ENCODE peak calls at places on chromosome 17, in eight cellular contexts. D is CD8-positive, alpha-beta T cell; U is heart left ventricle; L is mesothelial cell of epicardium; B is WTC11; K is RWPE2; S is progenitor cell of endocrine pancreas; F is DND-41. Q is an unnamed sample.
A peak's percentile ranks its signal among the peaks of the same experiment; 100 is the strongest.

GRCh38 chr17:80795090-80795609 is 196.5 kb upstream of the CHMP6 start:
- DNase-seq in D (no peak), U (no peak), L (no peak), B (no peak), K (no peak), S (no peak), F (no peak), Q (no peak)

GRCh38 chr17:32261521-32261792 is 4.2 kb upstream of the RHBDL3 start:
- DNase-seq in D (no peak), U (no peak), L (no peak), B (no peak), K (no peak), S (no peak), F (no peak), Q (no peak)

GRCh38 chr17:15038656-15039055 is 226.5 kb downstream of the PMP22 start:
- DNase-seq in D (no peak), U (no peak), L (no peak), B (no peak), K (no peak), S (no peak), F (no peak), Q (no peak)

GRCh38 chr17:49843774-49844350 is 4.0 kb downstream of the TAC4 start:
- DNase-seq in D (no peak), U (no peak), L (no peak), B (peak; percentile 72), K (no peak), S (no peak), F (peak; percentile 22), Q (no peak)

GRCh38 chr17:63555475-63556156 is 5.3 kb downstream of the DCAF7 start:
- DNase-seq in D (no peak), U (no peak), L (no peak), B (no peak), K (no peak), S (no peak), F (no peak), Q (no peak)

GRCh38 chr17:64134996-64135395 is 5.1 kb upstream of the ERN1 start:
- DNase-seq in D (no peak), U (no peak), L (no peak), B (no peak), K (no peak), S (no peak), F (no peak), Q (no peak)

GRCh38 chr17:8755590-8756255 is 2.6 kb downstream of the SPDYE4 start:
- DNase-seq in D (no peak), U (no peak), L (no peak), B (no peak), K (no peak), S (no peak), F (no peak), Q (no peak)

GRCh38 chr17:79836952-79837887 is 2.0 kb downstream of the CBX4 start:
- DNase-seq in D (peak; percentile 52), U (peak; percentile 78), L (no peak), B (peak; percentile 54), K (peak; percentile 95), S (peak; percentile 31), F (peak; percentile 96), Q (peak; percentile 82)

GRCh38 chr17:8384801-8385335 is 1.9 kb upstream of the RPL26 start:
- DNase-seq in D (no peak), U (no peak), L (no peak), B (peak; percentile 23), K (no peak), S (no peak), F (no peak), Q (peak; percentile 82)

GRCh38 chr17:57876023-57876865 is 26.4 kb upstream of the MRPS23 start:
- DNase-seq in D (no peak), U (no peak), L (no peak), B (no peak), K (no peak), S (no peak), F (no peak), Q (no peak)

GRCh38 chr17:57874058-57874419 is 24.2 kb upstream of the MRPS23 start:
- DNase-seq in D (no peak), U (no peak), L (no peak), B (no peak), K (no peak), S (no peak), F (no peak), Q (no peak)

GRCh38 chr17:57876866-57877237 is 27.0 kb upstream of the MRPS23 start:
- DNase-seq in D (no peak), U (no peak), L (no peak), B (no peak), K (no peak), S (no peak), F (no peak), Q (no peak)

GRCh38 chr17:57874434-57875108 is 24.7 kb upstream of the MRPS23 start:
- DNase-seq in D (no peak), U (peak; percentile 90), L (peak; percentile 66), B (peak; percentile 89), K (peak; percentile 80), S (no peak), F (peak; percentile 78), Q (peak; percentile 88)

GRCh38 chr17:57875109-57876022 is 25.5 kb upstream of the MRPS23 start:
- DNase-seq in D (no peak), U (peak; percentile 86), L (peak; percentile 71), B (peak; percentile 69), K (peak; percentile 96), S (peak; percentile 59), F (peak; percentile 40), Q (peak; percentile 98)
- TF ChIP-seq CTCF in D (no peak), U (peak; percentile 23), L (peak; percentile 70), B (no peak), K (peak; percentile 77), S (peak; percentile 63), F (peak; percentile 12), Q (peak; percentile 73)

GRCh38 chr17:6894206-6894528 is 62.6 kb upstream of the TEKT1 start:
- DNase-seq in D (no peak), U (no peak), L (no peak), B (peak; percentile 87), K (no peak), S (no peak), F (peak; percentile 31), Q (peak; percentile 15)
- TF ChIP-seq CTCF in D (peak; percentile 17), U (no peak), L (no peak), B (peak; percentile 81), K (no peak), S (peak; percentile 58), F (peak; percentile 63), Q (peak; percentile 74)

GRCh38 chr17:29147682-29148081 is 32.5 kb downstream of the MYO18A start:
- DNase-seq in D (no peak), U (no peak), L (no peak), B (no peak), K (no peak), S (no peak), F (no peak), Q (no peak)

GRCh38 chr17:29146369-29146972 is 33.7 kb downstream of the MYO18A start:
- DNase-seq in D (no peak), U (no peak), L (no peak), B (no peak), K (no peak), S (no peak), F (no peak), Q (no peak)

GRCh38 chr17:29148257-29148789 is 31.9 kb downstream of the MYO18A start:
- DNase-seq in D (no peak), U (no peak), L (no peak), B (no peak), K (no peak), S (no peak), F (no peak), Q (no peak)

GRCh38 chr17:29143894-29144293 is 36.3 kb downstream of the MYO18A start:
- DNase-seq in D (no peak), U (no peak), L (no peak), B (no peak), K (no peak), S (no peak), F (no peak), Q (no peak)

GRCh38 chr17:29145289-29146058 is 34.7 kb downstream of the MYO18A start:
- DNase-seq in D (peak; percentile 72), U (peak; percentile 74), L (no peak), B (peak; percentile 67), K (no peak), S (no peak), F (peak; percentile 82), Q (peak; percentile 85)
- TF ChIP-seq CTCF in D (peak; percentile 80), U (peak; percentile 68), L (peak; percentile 53), B (peak; percentile 24), K (peak; percentile 70), S (peak; percentile 68), F (peak; percentile 86), Q (peak; percentile 76)

GRCh38 chr17:39981207-39982068 is 831 bp downstream of the PSMD3 start:
- DNase-seq in D (no peak), U (no peak), L (no peak), B (no peak), K (no peak), S (no peak), F (no peak), Q (no peak)

GRCh38 chr17:39980402-39981206 is at the start of gene PSMD3:
- DNase-seq in D (peak; percentile 98), U (peak; percentile 98), L (peak; percentile 95), B (peak; percentile 98), K (peak; percentile 96), S (peak; percentile 97), F (peak; percentile 99), Q (peak; percentile 100)

GRCh38 chr17:39979021-39979660 is 1.5 kb upstream of the PSMD3 start:
- DNase-seq in D (no peak), U (no peak), L (no peak), B (no peak), K (no peak), S (no peak), F (no peak), Q (peak; percentile 56)

GRCh38 chr17:39982069-39982371 is 1.4 kb downstream of the PSMD3 start:
- DNase-seq in D (no peak), U (no peak), L (no peak), B (no peak), K (no peak), S (no peak), F (no peak), Q (no peak)

GRCh38 chr17:39979865-39980401 is 674 bp upstream of the PSMD3 start:
- DNase-seq in D (no peak), U (no peak), L (no peak), B (peak; percentile 31), K (no peak), S (peak; percentile 13), F (peak; percentile 56), Q (peak; percentile 26)
- TF ChIP-seq CTCF in D (no peak), U (no peak), L (no peak), B (no peak), K (no peak), S (peak; percentile 26), F (peak; percentile 55), Q (no peak)

DNA sequence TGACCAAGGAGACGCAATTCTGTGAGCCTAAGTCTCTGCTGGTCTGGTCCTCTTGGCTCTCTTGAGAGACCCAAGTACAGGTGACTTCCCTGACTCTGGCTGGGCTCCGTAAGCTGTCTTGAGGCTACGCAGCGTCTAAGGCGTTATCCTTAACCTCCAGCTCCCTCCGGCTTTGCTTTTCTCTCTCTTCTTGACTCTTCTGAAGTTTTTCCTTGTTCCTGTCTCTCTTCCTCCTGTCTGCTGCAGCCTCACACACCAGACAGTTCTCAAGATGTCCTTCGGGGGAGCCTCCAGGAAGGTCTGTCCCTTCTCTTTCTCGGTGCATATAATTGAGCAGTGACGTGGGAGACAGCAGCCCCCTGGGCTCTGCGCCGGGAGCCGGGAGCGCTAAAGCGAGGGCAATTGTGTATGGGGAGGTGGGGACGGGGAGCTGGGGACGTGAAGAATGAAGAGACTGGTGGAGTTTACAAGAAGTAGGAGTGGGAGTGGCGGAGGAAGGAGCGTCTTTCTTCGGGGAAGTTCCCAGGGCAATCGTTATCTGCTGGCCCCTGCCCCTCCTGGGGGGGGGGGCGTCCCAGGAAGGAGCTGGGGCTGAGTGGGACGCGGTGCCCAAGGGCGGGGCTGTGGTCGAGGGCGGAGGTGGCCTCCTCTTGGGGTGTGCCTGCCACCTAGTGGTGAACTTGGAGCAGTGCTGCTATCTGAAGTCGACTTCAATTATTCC is 6.9 kb upstream of the PIRT start:
- DNase-seq in D (peak; percentile 71), U (peak; percentile 73), L (peak; percentile 68), B (peak; percentile 82), K (no peak), S (peak; percentile 65), F (peak; percentile 74), Q (peak; percentile 71)
- TF ChIP-seq CTCF in D (peak; percentile 97), U (peak; percentile 96), L (peak; percentile 99), B (peak; percentile 93), K (peak; percentile 93), S (peak; percentile 96), F (peak; percentile 96), Q (peak; percentile 92)

Q was measured in cardiac fibroblast.